ENCODE peak calls at places on chromosomes 13 and 19, in five cellular contexts. U is tibial artery; C is esophagus muscularis mucosa; X is CD8-positive, alpha-beta memory T cell; R is CD8-positive, alpha-beta T cell. Z is an unnamed sample.

GRCh38 chr13:76783798-76784197 is 102.4 kb downstream of the KCTD12 start:
- DNase-seq in U (no peak), C (no peak), X (no peak), R (no peak), Z (no peak)

GRCh38 chr19:374183-374885 is 29.7 kb upstream of the MIER2 start:
- DNase-seq in U (no peak), C (no peak), X (no peak), R (no peak), Z (no peak)

GRCh38 chr13:27194895-27195764 is 23.5 kb upstream of the USP12 start:
- DNase-seq in U (no peak), C (no peak), X (no peak), R (no peak), Z (peak; percentile 24)

GRCh38 chr13:42615691-42616090 is 41.7 kb downstream of the TNFSF11 start:
- DNase-seq in U (no peak), C (no peak), X (no peak), R (no peak), Z (no peak)

GRCh38 chr13:19067767-19068166 is 113.9 kb downstream of the TUBA3C start:
- DNase-seq in U (no peak), C (no peak), X (no peak), R (no peak), Z (no peak)

GRCh38 chr13:74841123-74841522 is 640.8 kb downstream of the TBC1D4 start:
- DNase-seq in U (no peak), C (no peak), X (no peak), R (no peak), Z (no peak)

GRCh38 chr19:47243364-47243775 is 12.4 kb upstream of the BBC3 start:
- DNase-seq in U (no peak), C (no peak), X (no peak), R (no peak), Z (no peak)

GRCh38 chr19:57363734-57364181 is 407 bp downstream of the TRAPPC2B start:
- DNase-seq in U (no peak), C (no peak), X (no peak), R (no peak), Z (no peak)

GRCh38 chr19:37977992-37978391 is 71.0 kb downstream of the SIPA1L3 start:
- DNase-seq in U (peak; percentile 15), C (no peak), X (no peak), R (no peak), Z (no peak)

GRCh38 chr13:67118277-67118676 is 111.9 kb downstream of the PCDH9 start:
- DNase-seq in U (no peak), C (no peak), X (no peak), R (no peak), Z (no peak)

GRCh38 chr13:44024496-44025155 is 144.9 kb downstream of the LACC1 start:
- DNase-seq in U (no peak), C (peak; percentile 4), X (no peak), R (no peak), Z (no peak)

GRCh38 chr13:40228981-40229380 is 437.5 kb downstream of the FOXO1 start:
- DNase-seq in U (no peak), C (no peak), X (no peak), R (no peak), Z (no peak)

GRCh38 chr13:23467048-23467931 is 33.8 kb upstream of the SACS start:
- DNase-seq in U (no peak), C (peak; percentile 74), X (no peak), R (no peak), Z (no peak)

GRCh38 chr19:16605552-16605951 is 22.5 kb downstream of the MED26 start:
- DNase-seq in U (no peak), C (no peak), X (no peak), R (no peak), Z (no peak)

GRCh38 chr13:34942732-34943674 is 933 bp downstream of the NBEA start:
- DNase-seq in U (peak; percentile 65), C (no peak), X (no peak), R (no peak), Z (no peak)

GRCh38 chr13:95128045-95128643 is 173.1 kb downstream of the ABCC4 start:
- DNase-seq in U (no peak), C (no peak), X (no peak), R (no peak), Z (no peak)

GRCh38 chr13:56009418-56009817 is 1131.3 kb upstream of the PRR20A start:
- DNase-seq in U (no peak), C (no peak), X (no peak), R (no peak), Z (no peak)

GRCh38 chr13:76969488-76970365 is 21.4 kb downstream of the ACOD1 start:
- DNase-seq in U (no peak), C (no peak), X (no peak), R (no peak), Z (no peak)

GRCh38 chr13:99969934-99970760 is 1.4 kb downstream of the ZIC5 start:
- DNase-seq in U (no peak), C (no peak), X (no peak), R (no peak), Z (no peak)

GRCh38 chr13:109275848-109276247 is 510.5 kb downstream of the IRS2 start:
- DNase-seq in U (no peak), C (peak; percentile 60), X (no peak), R (no peak), Z (no peak)

GRCh38 chr19:12774588-12775555 is at the start of gene HOOK2:
- DNase-seq in U (peak; percentile 80), C (no peak), X (peak; percentile 72), R (no peak), Z (no peak)

GRCh38 chr19:55600336-55601028 is 394 bp downstream of the ZNF524 start:
- DNase-seq in U (peak; percentile 83), C (no peak), X (no peak), R (peak; percentile 64), Z (no peak)

GRCh38 chr19:17575871-17576757 is 20.7 kb downstream of the COLGALT1 start:
- DNase-seq in U (no peak), C (no peak), X (no peak), R (no peak), Z (no peak)

GRCh38 chr13:111474136-111475002 is 153.9 kb downstream of the TEX29 start:
- DNase-seq in U (no peak), C (no peak), X (no peak), R (no peak), Z (no peak)

GRCh38 chr19:1744133-1744665 is 9.1 kb upstream of the ONECUT3 start:
- DNase-seq in U (no peak), C (no peak), X (no peak), R (no peak), Z (no peak)
- H3K27me3 ChIP-seq in U (no peaks in the 10 kb centered on the region), C (peaks cover 53% of the 10 kb centered on the region), X (peaks cover 36% of the 10 kb centered on the region), R (peaks cover 30% of the 10 kb centered on the region), Z (peaks cover 3% of the 10 kb centered on the region)

GRCh38 chr13:106503272-106503671 is 32.2 kb downstream of the EFNB2 start:
- DNase-seq in U (no peak), C (no peak), X (no peak), R (no peak), Z (no peak)

GRCh38 chr13:106503730-106504129 is 31.7 kb downstream of the EFNB2 start:
- DNase-seq in U (no peak), C (no peak), X (no peak), R (no peak), Z (no peak)

GRCh38 chr13:106506286-106506685 is 29.2 kb downstream of the EFNB2 start:
- DNase-seq in U (no peak), C (no peak), X (no peak), R (no peak), Z (no peak)

GRCh38 chr13:106505295-106505694 is 30.2 kb downstream of the EFNB2 start:
- DNase-seq in U (no peak), C (no peak), X (no peak), R (no peak), Z (no peak)

DNA sequence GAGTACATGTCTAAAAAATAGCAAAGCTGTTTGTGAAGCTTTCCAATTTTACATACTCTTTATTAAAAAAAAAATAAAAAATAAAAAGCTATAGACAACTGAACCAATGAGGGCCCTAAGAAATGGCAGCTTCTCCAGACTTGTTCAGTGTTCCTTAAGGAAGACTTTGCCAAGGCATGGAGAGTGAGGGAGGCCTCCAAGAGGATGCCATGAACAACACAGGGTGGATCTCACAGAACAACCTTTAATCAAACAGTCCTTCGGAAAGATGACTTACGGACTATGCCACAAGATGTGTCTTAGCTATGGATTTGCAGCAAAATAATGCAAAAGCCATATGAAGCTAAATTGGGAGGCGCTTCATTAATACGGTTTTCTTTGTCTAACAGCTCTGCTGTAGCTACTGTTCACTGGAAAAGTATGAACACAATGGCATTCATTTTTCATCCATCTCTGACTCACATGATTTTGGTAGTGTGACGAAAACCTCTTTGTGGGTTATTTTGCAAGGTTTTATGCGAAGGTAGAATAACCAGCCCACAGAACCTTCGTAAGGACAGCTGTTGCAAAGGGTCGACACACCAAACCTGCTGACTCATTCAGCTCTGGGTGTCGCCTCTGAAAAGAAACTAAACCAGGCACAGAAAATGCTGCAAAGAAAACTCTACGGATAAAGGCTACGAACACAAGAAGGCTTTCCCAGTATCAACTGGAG is 27.7 kb downstream of the EFNB2 start:
- DNase-seq in U (no peak), C (no peak), X (no peak), R (no peak), Z (no peak)
- H3K4me1 ChIP-seq in U (no peaks in the 10 kb centered on the region), C (peaks cover 25% of the 10 kb centered on the region), X (no peaks in the 10 kb centered on the region), R (no peaks in the 10 kb centered on the region), Z (no peaks in the 10 kb centered on the region)

DNA sequence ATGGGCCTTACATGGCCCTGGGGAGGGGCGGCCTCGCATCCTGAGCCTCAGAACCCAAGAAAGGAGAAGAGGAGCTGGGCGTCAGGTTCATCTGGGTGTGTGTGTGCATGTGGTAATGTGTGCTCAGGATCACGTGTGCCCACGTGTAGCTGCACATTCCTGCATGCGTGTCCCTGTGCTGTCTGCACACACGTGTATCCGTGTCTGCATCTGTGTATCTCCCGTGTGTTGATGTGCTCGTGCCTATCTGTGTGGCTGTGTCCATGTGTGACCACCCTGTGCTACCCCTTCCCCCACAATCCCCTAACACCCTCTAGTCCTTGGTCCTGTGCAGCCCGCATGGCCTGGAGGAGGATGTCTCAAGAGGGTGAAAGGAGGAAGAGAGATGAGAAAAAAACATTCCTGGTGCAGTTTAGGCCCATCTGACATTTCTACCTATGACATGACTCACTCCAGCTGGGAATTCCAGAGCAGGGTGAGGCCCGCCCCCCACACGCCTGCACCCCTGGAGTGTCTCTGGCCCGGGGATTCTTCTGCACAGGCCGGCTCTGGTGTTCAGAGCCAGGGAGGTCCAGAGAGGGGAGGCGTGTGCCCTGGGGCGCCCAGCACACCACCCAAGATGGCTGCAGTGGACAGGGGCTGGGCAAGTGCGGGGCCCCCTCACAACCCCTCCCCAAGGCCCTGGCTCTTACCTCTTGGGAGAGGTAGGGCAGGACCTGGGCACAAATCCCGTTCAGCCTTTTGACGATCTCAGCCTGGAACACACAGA is 7.1 kb downstream of the TLE5 start:
- DNase-seq in U (no peak), C (no peak), X (no peak), R (no peak), Z (no peak)
- H3K27ac ChIP-seq in U (no peak overlapping the region), C (peak overlapping the region; percentile 99), X (no peak overlapping the region), R (no peak overlapping the region), Z (peak overlapping the region; percentile 8)

GRCh38 chr13:50309872-50310594 is 294.8 kb downstream of the KCNRG start:
- DNase-seq in U (no peak), C (no peak), X (no peak), R (no peak), Z (no peak)
- H3K27me3 ChIP-seq in U (no peaks in the 10 kb centered on the region), C (no peaks in the 10 kb centered on the region), X (no peaks in the 10 kb centered on the region), R (no peaks in the 10 kb centered on the region), Z (no peaks in the 10 kb centered on the region)

Z was measured in CD4-positive, CD25-positive, alpha-beta regulatory T cell.